ENCODE peak calls at places on chromosomes 6 and 20, in nine cellular contexts. N is naive thymus-derived CD8-positive, alpha-beta T cell; U is T-helper 17 cell; Y is astrocyte; M is hypothalamus; T is tibial nerve; Z is dorsolateral prefrontal cortex; B is effector memory CD8-positive, alpha-beta T cell; R is mesenchymal stem cell. S is an unnamed sample.
A peak's percentile ranks its signal among the peaks of the same experiment; 100 is the strongest.

GRCh38 chr6:121485359-121485809 is 49.9 kb downstream of the GJA1 start:
- DNase-seq in M (no peak), Z (no peak), T (no peak), N (no peak), Y (no peak), R (peak; percentile 65), B (no peak), U (no peak), S (no peak)

GRCh38 chr20:50992733-50993457 is 30.0 kb downstream of the KCNG1 start:
- DNase-seq in M (no peak), Z (no peak), B (peak; percentile 31), R (peak; percentile 81), Y (peak; percentile 61), T (no peak), N (peak; percentile 33), U (no peak), S (no peak)

GRCh38 chr20:3821996-3822395 is 1.6 kb downstream of the AP5S1 start:
- DNase-seq in U (no peak), Y (no peak), N (no peak), T (no peak), B (no peak), M (no peak), R (no peak), Z (no peak), S (no peak)

GRCh38 chr20:54290636-54291035 is 82.7 kb downstream of the PFDN4 start:
- DNase-seq in Z (no peak), R (no peak), N (no peak), B (no peak), M (no peak), Y (no peak), U (no peak), T (no peak), S (no peak)

GRCh38 chr6:89536230-89536629 is 102.3 kb downstream of the LYRM2 start:
- DNase-seq in B (no peak), U (no peak), T (peak; percentile 5), Y (no peak), Z (no peak), N (no peak), M (no peak), R (no peak), S (no peak)

GRCh38 chr6:126625019-126625418 is 285.1 kb downstream of the CENPW start:
- DNase-seq in Z (no peak), B (no peak), M (no peak), T (no peak), N (no peak), U (no peak), Y (peak; percentile 16), R (peak; percentile 47), S (no peak)

GRCh38 chr20:5919634-5920544 is 30.4 kb downstream of the TRMT6 start:
- DNase-seq in Y (peak; percentile 2), N (no peak), U (no peak), B (no peak), T (no peak), M (no peak), R (no peak), Z (no peak), S (no peak)

GRCh38 chr20:53162251-53162835 is 190.2 kb downstream of the TSHZ2 start:
- DNase-seq in R (peak; percentile 68), N (no peak), U (no peak), B (no peak), M (no peak), T (peak; percentile 61), Y (peak; percentile 91), Z (no peak), S (peak; percentile 64)

GRCh38 chr6:49509342-49509741 is 9.6 kb downstream of the GLYATL3 start:
- DNase-seq in B (no peak), N (no peak), R (no peak), Z (no peak), T (no peak), M (no peak), U (no peak), Y (no peak), S (no peak)

GRCh38 chr6:139066080-139066479 is 37.5 kb downstream of the ABRACL start:
- DNase-seq in Z (no peak), R (no peak), B (no peak), M (no peak), T (no peak), N (no peak), Y (no peak), U (no peak), S (no peak)

GRCh38 chr6:166556871-166557322 is 29.6 kb downstream of the RAMACL start:
- DNase-seq in B (no peak), M (peak; percentile 76), T (peak; percentile 72), Z (peak; percentile 87), N (no peak), R (peak; percentile 37), U (no peak), Y (peak; percentile 93), S (peak; percentile 94)

GRCh38 chr20:57414867-57415592 is 23.8 kb downstream of the RBM38 start:
- DNase-seq in U (no peak), Z (no peak), M (no peak), R (peak; percentile 44), B (no peak), T (no peak), N (no peak), Y (no peak), S (no peak)

GRCh38 chr6:101395345-101395744 is 1.8 kb downstream of the GRIK2 start:
- DNase-seq in M (no peak), Y (no peak), T (no peak), Z (no peak), B (no peak), R (no peak), U (no peak), N (no peak), S (no peak)